ENCODE peak calls at places on chromosome 14, in six cellular contexts. One of them, this sample, is unnamed.

GRCh38 chr14:55780156-55780946 is 200.3 kb downstream of the KTN1 start:
- DNase-seq in stomach: peak; percentile 78
- DNase-seq in GM06990: no peak
- DNase-seq in cardiac muscle cell: peak; percentile 49
- DNase-seq in breast epithelium: no peak
- DNase-seq in Panc1: no peak
- DNase-seq in this sample: no peak

GRCh38 chr14:33728010-33728498 is 222.8 kb downstream of the EGLN3 start:
- DNase-seq in cardiac muscle cell: no peak
- DNase-seq in breast epithelium: no peak
- DNase-seq in stomach: no peak
- DNase-seq in Panc1: no peak
- DNase-seq in GM06990: no peak
- DNase-seq in this sample: no peak

GRCh38 chr14:62934439-62934838 is 110.8 kb downstream of the KCNH5 start:
- DNase-seq in Panc1: no peak
- DNase-seq in GM06990: no peak
- DNase-seq in breast epithelium: no peak
- DNase-seq in stomach: no peak
- DNase-seq in cardiac muscle cell: no peak
- DNase-seq in this sample: no peak

GRCh38 chr14:57816568-57817284 is 49.2 kb downstream of the SLC35F4 start:
- DNase-seq in cardiac muscle cell: no peak
- DNase-seq in GM06990: no peak
- DNase-seq in Panc1: no peak
- DNase-seq in breast epithelium: no peak
- DNase-seq in stomach: no peak
- DNase-seq in this sample: no peak

GRCh38 chr14:32509632-32510187 is 180.6 kb downstream of the AKAP6 start:
- DNase-seq in breast epithelium: no peak
- DNase-seq in GM06990: no peak
- DNase-seq in stomach: peak; percentile 30
- DNase-seq in cardiac muscle cell: no peak
- DNase-seq in Panc1: no peak
- DNase-seq in this sample: no peak

GRCh38 chr14:53183071-53183470 is 29.9 kb upstream of the DDHD1 start:
- DNase-seq in cardiac muscle cell: no peak
- DNase-seq in GM06990: no peak
- DNase-seq in Panc1: no peak
- DNase-seq in breast epithelium: no peak
- DNase-seq in stomach: no peak
- DNase-seq in this sample: no peak

GRCh38 chr14:96215845-96216244 is 11.2 kb downstream of the BDKRB2 start:
- DNase-seq in GM06990: no peak
- DNase-seq in Panc1: no peak
- DNase-seq in breast epithelium: no peak
- DNase-seq in cardiac muscle cell: no peak
- DNase-seq in stomach: no peak
- DNase-seq in this sample: no peak

GRCh38 chr14:67636361-67636919 is 16.7 kb downstream of the ARG2 start:
- DNase-seq in stomach: no peak
- DNase-seq in breast epithelium: no peak
- DNase-seq in cardiac muscle cell: no peak
- DNase-seq in GM06990: no peak
- DNase-seq in Panc1: no peak
- DNase-seq in this sample: no peak

GRCh38 chr14:53596845-53597525 is 359.6 kb downstream of the BMP4 start:
- DNase-seq in stomach: no peak
- DNase-seq in cardiac muscle cell: no peak
- DNase-seq in GM06990: no peak
- DNase-seq in Panc1: no peak
- DNase-seq in breast epithelium: no peak
- DNase-seq in this sample: no peak

GRCh38 chr14:95502381-95502950 is 14.0 kb downstream of the SYNE3 start:
- DNase-seq in Panc1: no peak
- DNase-seq in breast epithelium: no peak
- DNase-seq in GM06990: no peak
- DNase-seq in stomach: no peak
- DNase-seq in cardiac muscle cell: no peak
- DNase-seq in this sample: no peak

GRCh38 chr14:67166450-67166853 is 22.8 kb upstream of the GARIN2 start:
- DNase-seq in Panc1: peak; percentile 25
- DNase-seq in cardiac muscle cell: peak; percentile 43
- DNase-seq in stomach: no peak
- DNase-seq in breast epithelium: no peak
- DNase-seq in GM06990: no peak
- DNase-seq in this sample: no peak

GRCh38 chr14:104895786-104896642 is 28.7 kb upstream of the PLD4 start:
- DNase-seq in cardiac muscle cell: no peak
- DNase-seq in Panc1: no peak
- DNase-seq in GM06990: no peak
- DNase-seq in stomach: peak; percentile 70
- DNase-seq in breast epithelium: no peak
- DNase-seq in this sample: no peak

GRCh38 chr14:71574976-71575375 is 357.3 kb upstream of the RGS6 start:
- DNase-seq in stomach: no peak
- DNase-seq in breast epithelium: no peak
- DNase-seq in cardiac muscle cell: peak; percentile 42
- DNase-seq in GM06990: no peak
- DNase-seq in Panc1: peak; percentile 12
- DNase-seq in this sample: no peak

GRCh38 chr14:84453541-84453940 is 1076.4 kb upstream of the FLRT2 start:
- DNase-seq in breast epithelium: no peak
- DNase-seq in stomach: no peak
- DNase-seq in GM06990: no peak
- DNase-seq in Panc1: no peak
- DNase-seq in cardiac muscle cell: no peak
- DNase-seq in this sample: no peak

GRCh38 chr14:105023791-105024480 is 3.1 kb upstream of the CDCA4 start:
- DNase-seq in cardiac muscle cell: no peak
- DNase-seq in Panc1: peak; percentile 79
- DNase-seq in breast epithelium: no peak
- DNase-seq in GM06990: no peak
- DNase-seq in stomach: no peak
- DNase-seq in this sample: no peak

GRCh38 chr14:40362856-40363255 is 930.6 kb upstream of the FBXO33 start:
- DNase-seq in cardiac muscle cell: no peak
- DNase-seq in stomach: no peak
- DNase-seq in Panc1: no peak
- DNase-seq in GM06990: no peak
- DNase-seq in breast epithelium: no peak
- DNase-seq in this sample: no peak

GRCh38 chr14:90288646-90289355 is 32.4 kb downstream of the PSMC1 start:
- DNase-seq in Panc1: no peak
- DNase-seq in GM06990: no peak
- DNase-seq in stomach: no peak
- DNase-seq in cardiac muscle cell: peak; percentile 45
- DNase-seq in breast epithelium: no peak
- DNase-seq in this sample: no peak

GRCh38 chr14:75709207-75709812 is 48.3 kb downstream of the TTLL5 start:
- DNase-seq in cardiac muscle cell: peak; percentile 86
- DNase-seq in GM06990: peak; percentile 35
- DNase-seq in breast epithelium: peak; percentile 67
- DNase-seq in stomach: peak; percentile 84
- DNase-seq in Panc1: peak; percentile 45
- DNase-seq in this sample: no peak

GRCh38 chr14:68191567-68192321 is 372.2 kb downstream of the RAD51B start:
- DNase-seq in breast epithelium: no peak
- DNase-seq in Panc1: peak; percentile 17
- DNase-seq in stomach: no peak
- DNase-seq in GM06990: no peak
- DNase-seq in cardiac muscle cell: no peak
- DNase-seq in this sample: no peak

GRCh38 chr14:73059326-73059725 is 992 bp downstream of the RBM25 start:
- DNase-seq in stomach: no peak
- DNase-seq in GM06990: no peak
- DNase-seq in breast epithelium: no peak
- DNase-seq in Panc1: no peak
- DNase-seq in cardiac muscle cell: peak; percentile 10
- DNase-seq in this sample: no peak

GRCh38 chr14:105398726-105399440 is 545 bp downstream of the TEX22 start:
- DNase-seq in breast epithelium: no peak
- DNase-seq in cardiac muscle cell: peak; percentile 54
- DNase-seq in stomach: no peak
- DNase-seq in Panc1: no peak
- DNase-seq in GM06990: no peak
- DNase-seq in this sample: no peak

GRCh38 chr14:101040538-101041442 is 137.3 kb upstream of the RTL1 start:
- DNase-seq in breast epithelium: no peak
- DNase-seq in GM06990: no peak
- DNase-seq in Panc1: no peak
- DNase-seq in cardiac muscle cell: no peak
- DNase-seq in stomach: no peak
- DNase-seq in this sample: no peak

GRCh38 chr14:68884031-68885030 is 91.5 kb upstream of the ZFP36L1 start:
- DNase-seq in Panc1: peak; percentile 12
- DNase-seq in cardiac muscle cell: no peak
- DNase-seq in breast epithelium: no peak
- DNase-seq in stomach: no peak
- DNase-seq in GM06990: no peak
- DNase-seq in this sample: no peak

GRCh38 chr14:60648169-60648933 is 926 bp downstream of the SIX1 start:
- DNase-seq in Panc1: no peak
- DNase-seq in cardiac muscle cell: no peak
- DNase-seq in GM06990: peak; percentile 38
- DNase-seq in breast epithelium: no peak
- DNase-seq in stomach: no peak
- DNase-seq in this sample: peak; percentile 73

GRCh38 chr14:102474934-102475333 is 34.6 kb downstream of the ANKRD9 start:
- DNase-seq in cardiac muscle cell: no peak
- DNase-seq in breast epithelium: no peak
- DNase-seq in GM06990: no peak
- DNase-seq in Panc1: no peak
- DNase-seq in stomach: peak; percentile 35
- DNase-seq in this sample: no peak

GRCh38 chr14:25049559-25050493 is at the start of gene STXBP6:
- DNase-seq in breast epithelium: no peak
- DNase-seq in Panc1: no peak
- DNase-seq in GM06990: peak; percentile 24
- DNase-seq in cardiac muscle cell: peak; percentile 85
- DNase-seq in stomach: peak; percentile 77
- DNase-seq in this sample: peak; percentile 83

GRCh38 chr14:68794856-68795601 is 2.2 kb upstream of the ZFP36L1 start:
- DNase-seq in GM06990: peak; percentile 64
- DNase-seq in Panc1: no peak
- DNase-seq in stomach: peak; percentile 45
- DNase-seq in cardiac muscle cell: no peak
- DNase-seq in breast epithelium: no peak
- DNase-seq in this sample: peak; percentile 80

GRCh38 chr14:69666112-69666511 is 54.7 kb downstream of the SUSD6 start:
- DNase-seq in Panc1: no peak
- DNase-seq in GM06990: no peak
- DNase-seq in cardiac muscle cell: no peak
- DNase-seq in breast epithelium: no peak
- DNase-seq in stomach: no peak
- DNase-seq in this sample: no peak

GRCh38 chr14:69763761-69764510 is 3.0 kb upstream of the SRSF5 start:
- DNase-seq in GM06990: no peak
- DNase-seq in Panc1: no peak
- DNase-seq in stomach: no peak
- DNase-seq in breast epithelium: no peak
- DNase-seq in cardiac muscle cell: no peak
- DNase-seq in this sample: no peak

DNA sequence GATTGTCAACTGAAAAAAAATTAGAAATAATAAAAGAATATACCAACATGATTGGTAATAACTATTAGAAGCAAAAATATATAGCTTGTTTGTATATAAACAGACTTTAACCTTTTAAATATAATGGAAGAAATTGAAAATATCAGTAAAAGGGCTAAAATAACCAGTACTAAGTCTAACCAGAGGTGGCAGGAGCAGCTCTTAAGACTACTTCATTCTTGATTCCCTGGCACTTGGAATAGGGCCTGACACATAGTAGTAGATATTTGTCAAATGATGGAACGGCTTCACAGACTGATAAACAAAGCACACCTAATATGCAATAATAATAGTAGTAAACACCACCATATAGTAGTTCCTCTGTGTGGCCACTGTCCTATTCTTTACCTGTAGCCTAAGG is 9.4 kb downstream of the TMEM63C start:
- DNase-seq in stomach: no peak
- DNase-seq in breast epithelium: no peak
- DNase-seq in cardiac muscle cell: no peak
- DNase-seq in GM06990: no peak
- DNase-seq in Panc1: no peak
- DNase-seq in this sample: no peak
- TF ChIP-seq CTCF in stomach: no peak
- TF ChIP-seq CTCF in breast epithelium: no peak
- TF ChIP-seq CTCF in cardiac muscle cell: no peak
- TF ChIP-seq CTCF in GM06990: no peak
- TF ChIP-seq CTCF in Panc1: no peak
- TF ChIP-seq CTCF in this sample: no peak

GRCh38 chr14:92459479-92460421 is 53.8 kb upstream of the RIN3 start:
- DNase-seq in stomach: no peak
- DNase-seq in breast epithelium: no peak
- DNase-seq in GM06990: no peak
- DNase-seq in cardiac muscle cell: no peak
- DNase-seq in Panc1: no peak
- DNase-seq in this sample: peak; percentile 68
- TF ChIP-seq CTCF in stomach: no peak
- TF ChIP-seq CTCF in breast epithelium: no peak
- TF ChIP-seq CTCF in GM06990: peak; percentile 8
- TF ChIP-seq CTCF in cardiac muscle cell: no peak
- TF ChIP-seq CTCF in Panc1: no peak
- TF ChIP-seq CTCF in this sample: peak; percentile 48

GRCh38 chr14:37571391-37571790 is 23.7 kb downstream of the FOXA1 start:
- DNase-seq in GM06990: no peak
- DNase-seq in Panc1: no peak
- DNase-seq in cardiac muscle cell: no peak
- DNase-seq in breast epithelium: no peak
- DNase-seq in stomach: no peak
- DNase-seq in this sample: no peak

GRCh38 chr14:37569729-37570128 is 25.3 kb downstream of the FOXA1 start:
- DNase-seq in cardiac muscle cell: no peak
- DNase-seq in breast epithelium: no peak
- DNase-seq in GM06990: no peak
- DNase-seq in stomach: no peak
- DNase-seq in Panc1: no peak
- DNase-seq in this sample: no peak

GRCh38 chr14:37566811-37567371 is 28.2 kb downstream of the FOXA1 start:
- DNase-seq in stomach: no peak
- DNase-seq in cardiac muscle cell: no peak
- DNase-seq in breast epithelium: no peak
- DNase-seq in Panc1: no peak
- DNase-seq in GM06990: no peak
- DNase-seq in this sample: no peak

GRCh38 chr14:37563189-37563588 is 31.9 kb downstream of the FOXA1 start:
- DNase-seq in cardiac muscle cell: no peak
- DNase-seq in Panc1: no peak
- DNase-seq in breast epithelium: no peak
- DNase-seq in stomach: no peak
- DNase-seq in GM06990: no peak
- DNase-seq in this sample: no peak

GRCh38 chr14:37565550-37565949 is 29.5 kb downstream of the FOXA1 start:
- DNase-seq in Panc1: no peak
- DNase-seq in GM06990: no peak
- DNase-seq in stomach: no peak
- DNase-seq in breast epithelium: no peak
- DNase-seq in cardiac muscle cell: no peak
- DNase-seq in this sample: no peak
- TF ChIP-seq CTCF in Panc1: peak; percentile 16
- TF ChIP-seq CTCF in GM06990: no peak
- TF ChIP-seq CTCF in stomach: no peak
- TF ChIP-seq CTCF in breast epithelium: no peak
- TF ChIP-seq CTCF in cardiac muscle cell: peak; percentile 26
- TF ChIP-seq CTCF in this sample: peak; percentile 50

GRCh38 chr14:87896393-87897380 is 96.3 kb downstream of the GALC start:
- DNase-seq in cardiac muscle cell: peak; percentile 82
- DNase-seq in Panc1: peak; percentile 12
- DNase-seq in stomach: no peak
- DNase-seq in GM06990: no peak
- DNase-seq in breast epithelium: no peak
- DNase-seq in this sample: no peak
- TF ChIP-seq CTCF in cardiac muscle cell: peak; percentile 64
- TF ChIP-seq CTCF in Panc1: peak; percentile 58
- TF ChIP-seq CTCF in stomach: peak; percentile 55
- TF ChIP-seq CTCF in GM06990: peak; percentile 64
- TF ChIP-seq CTCF in breast epithelium: peak; percentile 46
- TF ChIP-seq CTCF in this sample: peak; percentile 94